ENCODE peak calls at places on chromosomes 7 and 10, in eight cellular contexts. Q is tibial artery, W is breast epithelium, A is fibroblast of lung, J is HCT116, R is stomach, Z is IMR-90, P is adrenal gland. N is an unnamed sample.

GRCh38 chr7:74525881-74526280 is 72.2 kb downstream of the GTF2IRD1 start:
- DNase-seq in Q (no peak), W (peak), A (no peak), J (no peak), R (peak), Z (no peak), P (no peak), N (no peak)

GRCh38 chr10:18438356-18439126 is 212.8 kb downstream of the NSUN6 start:
- DNase-seq in Q (no peak), W (no peak), A (no peak), J (no peak), R (no peak), Z (no peak), P (no peak), N (no peak)

GRCh38 chr10:58241346-58241745 is 26.3 kb downstream of the IPMK start:
- DNase-seq in Q (no peak), W (no peak), A (peak), J (no peak), R (no peak), Z (peak), P (no peak), N (no peak)

GRCh38 chr10:127228195-127228785 is 31.9 kb upstream of the INSYN2A start:
- DNase-seq in Q (peak), W (no peak), A (no peak), J (no peak), R (no peak), Z (peak), P (no peak), N (no peak)

GRCh38 chr10:90847436-90847835 is 10.4 kb downstream of the HTR7 start:
- DNase-seq in Q (no peak), W (peak), A (peak), J (peak), R (no peak), Z (peak), P (peak), N (no peak)

GRCh38 chr10:16360425-16360824 is 76.4 kb upstream of the PTER start:
- DNase-seq in Q (no peak), W (no peak), A (no peak), J (no peak), R (no peak), Z (no peak), P (no peak), N (no peak)

GRCh38 chr7:79216236-79216635 is 237.2 kb downstream of the MAGI2 start:
- DNase-seq in Q (no peak), W (no peak), A (no peak), J (no peak), R (no peak), Z (no peak), P (no peak), N (no peak)

GRCh38 chr7:101605611-101606010 is 23.5 kb downstream of the MYL10 start:
- DNase-seq in Q (no peak), W (no peak), A (no peak), J (no peak), R (no peak), Z (no peak), P (no peak), N (no peak)

GRCh38 chr7:122764902-122765301 is 62.2 kb upstream of the RNF148 start:
- DNase-seq in Q (no peak), W (no peak), A (no peak), J (no peak), R (no peak), Z (no peak), P (no peak), N (no peak)

GRCh38 chr7:21113609-21114416 is 314.1 kb upstream of the SP4 start:
- DNase-seq in Q (no peak), W (no peak), A (no peak), J (no peak), R (no peak), Z (no peak), P (no peak), N (no peak)

GRCh38 chr10:120684211-120684610 is 167.0 kb upstream of the WDR11 start:
- DNase-seq in Q (no peak), W (no peak), A (no peak), J (no peak), R (no peak), Z (no peak), P (no peak), N (no peak)

GRCh38 chr7:22854158-22855048 is 31.8 kb upstream of the TOMM7 start:
- DNase-seq in Q (peak), W (peak), A (peak), J (peak), R (peak), Z (peak), P (peak), N (peak)

GRCh38 chr10:12588091-12588850 is 238.9 kb downstream of the CAMK1D start:
- DNase-seq in Q (no peak), W (no peak), A (peak), J (no peak), R (no peak), Z (no peak), P (no peak), N (no peak)

GRCh38 chr10:114349505-114350211 is 54.6 kb downstream of the AFAP1L2 start:
- DNase-seq in Q (no peak), W (peak), A (no peak), J (no peak), R (no peak), Z (no peak), P (no peak), N (no peak)

GRCh38 chr10:59585046-59585700 is 124.5 kb downstream of the SLC16A9 start:
- DNase-seq in Q (no peak), W (no peak), A (peak), J (no peak), R (no peak), Z (no peak), P (no peak), N (no peak)

GRCh38 chr7:25496394-25497103 is 268.3 kb upstream of the NPVF start:
- DNase-seq in Q (no peak), W (no peak), A (no peak), J (no peak), R (no peak), Z (no peak), P (no peak), N (no peak)

GRCh38 chr7:31950101-31950755 is 120.0 kb downstream of the PDE1C start:
- DNase-seq in Q (no peak), W (no peak), A (peak), J (no peak), R (no peak), Z (peak), P (no peak), N (no peak)

GRCh38 chr10:5960070-5960972 is 17.0 kb downstream of the IL15RA start:
- DNase-seq in Q (no peak), W (no peak), A (peak), J (no peak), R (no peak), Z (peak), P (no peak), N (no peak)

GRCh38 chr7:50939026-50939425 is 156.3 kb upstream of the GRB10 start:
- DNase-seq in Q (no peak), W (no peak), A (peak), J (no peak), R (no peak), Z (peak), P (no peak), N (no peak)

GRCh38 chr7:135558337-135558767 is 635 bp downstream of the NUP205 start:
- DNase-seq in Q (peak), W (peak), A (peak), J (peak), R (peak), Z (peak), P (peak), N (peak)

GRCh38 chr7:154345093-154345492 is 292.9 kb downstream of the DPP6 start:
- DNase-seq in Q (no peak), W (no peak), A (no peak), J (no peak), R (no peak), Z (no peak), P (no peak), N (no peak)

GRCh38 chr10:124732931-124733536 is 11.1 kb downstream of the FAM53B start:
- DNase-seq in Q (peak), W (peak), A (peak), J (no peak), R (no peak), Z (peak), P (peak), N (no peak)

GRCh38 chr10:60536529-60537114 is 146.9 kb upstream of the ANK3 start:
- DNase-seq in Q (no peak), W (no peak), A (peak), J (peak), R (no peak), Z (peak), P (no peak), N (no peak)

GRCh38 chr10:128022216-128023196 is 103.7 kb downstream of the MKI67 start:
- DNase-seq in Q (no peak), W (no peak), A (no peak), J (no peak), R (no peak), Z (no peak), P (no peak), N (no peak)

GRCh38 chr7:143002106-143002505 is 24.8 kb downstream of the OR9A2 start:
- DNase-seq in Q (no peak), W (no peak), A (no peak), J (peak), R (no peak), Z (no peak), P (no peak), N (no peak)

GRCh38 chr10:119358140-119358512 is 150.8 kb downstream of the GRK5 start:
- DNase-seq in Q (no peak), W (no peak), A (no peak), J (no peak), R (peak), Z (no peak), P (no peak), N (no peak)

GRCh38 chr10:119357389-119358139 is 150.2 kb downstream of the GRK5 start:
- DNase-seq in Q (no peak), W (no peak), A (peak), J (no peak), R (peak), Z (no peak), P (no peak), N (no peak)

GRCh38 chr10:119353438-119353837 is 146.1 kb downstream of the GRK5 start:
- DNase-seq in Q (no peak), W (no peak), A (no peak), J (no peak), R (no peak), Z (no peak), P (no peak), N (no peak)

GRCh38 chr10:119358567-119358966 is 151.2 kb downstream of the GRK5 start:
- DNase-seq in Q (no peak), W (no peak), A (no peak), J (no peak), R (no peak), Z (no peak), P (no peak), N (no peak)

GRCh38 chr10:119355930-119356329 is 148.6 kb downstream of the GRK5 start:
- DNase-seq in Q (no peak), W (no peak), A (no peak), J (peak), R (no peak), Z (no peak), P (no peak), N (no peak)
- TF ChIP-seq CTCF in Q (no peak), W (no peak), A (peak), J (peak), R (no peak), Z (peak), P (peak), N (no peak)

GRCh38 chr10:32961343-32961891 is 3.4 kb upstream of the ITGB1 start:
- DNase-seq in Q (no peak), W (no peak), A (no peak), J (no peak), R (no peak), Z (no peak), P (no peak), N (no peak)
- TF ChIP-seq CTCF in Q (no peak), W (no peak), A (no peak), J (no peak), R (no peak), Z (no peak), P (no peak), N (no peak)

GRCh38 chr10:101353692-101354583 is at the start of gene BTRC:
- DNase-seq in Q (peak), W (peak), A (peak), J (peak), R (peak), Z (peak), P (peak), N (peak)
- TF ChIP-seq CTCF in Q (no peak), W (no peak), A (no peak), J (no peak), R (no peak), Z (no peak), P (peak), N (no peak)

GRCh38 chr10:102024799-102025198 is 31.2 kb downstream of the ARMH3 start:
- DNase-seq in Q (no peak), W (no peak), A (no peak), J (no peak), R (no peak), Z (no peak), P (no peak), N (no peak)
- TF ChIP-seq CTCF in Q (no peak), W (no peak), A (no peak), J (no peak), R (no peak), Z (no peak), P (no peak), N (no peak)

GRCh38 chr10:117246997-117247667 is 6.2 kb downstream of the SLC18A2 start:
- DNase-seq in Q (no peak), W (no peak), A (no peak), J (no peak), R (no peak), Z (no peak), P (no peak), N (no peak)
- TF ChIP-seq CTCF in Q (no peak), W (no peak), A (no peak), J (no peak), R (no peak), Z (no peak), P (no peak), N (no peak)

DNA sequence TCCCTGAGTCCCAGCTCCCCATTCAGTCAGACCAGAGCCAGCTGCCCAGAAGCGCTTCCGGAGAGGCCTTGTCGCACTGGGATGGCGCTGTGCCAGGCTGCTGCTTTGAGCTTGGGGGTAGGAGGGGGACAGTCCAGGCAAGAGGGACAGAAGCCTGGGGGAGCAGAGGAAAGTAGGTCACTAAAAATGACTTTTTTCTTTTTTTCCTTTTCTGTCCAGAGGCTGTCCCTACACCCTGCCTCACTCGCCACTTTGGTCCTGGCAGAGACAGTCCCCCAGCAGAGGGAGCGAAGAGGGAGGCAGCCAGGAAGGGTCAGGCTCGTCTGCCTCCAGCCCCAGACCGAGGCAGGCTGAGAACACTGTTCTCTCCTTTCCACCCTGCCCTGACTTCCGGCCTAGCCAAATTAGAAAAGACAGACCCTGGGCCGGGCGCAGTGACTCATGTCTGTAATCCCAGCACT is 15.8 kb upstream of the TRIM8 start:
- DNase-seq in Q (peak), W (peak), A (peak), J (no peak), R (no peak), Z (no peak), P (peak), N (no peak)
- TF ChIP-seq CTCF in Q (no peak), W (no peak), A (peak), J (no peak), R (no peak), Z (peak), P (no peak), N (no peak)

GRCh38 chr7:98291717-98292116 is 10.2 kb downstream of the BRI3 start:
- DNase-seq in Q (no peak), W (no peak), A (no peak), J (no peak), R (no peak), Z (no peak), P (no peak), N (no peak)
- TF ChIP-seq CTCF in Q (no peak), W (no peak), A (no peak), J (no peak), R (no peak), Z (peak), P (no peak), N (no peak)

GRCh38 chr10:19629559-19629958 is 186.7 kb upstream of the PLXDC2 start:
- DNase-seq in Q (peak), W (peak), A (peak), J (no peak), R (peak), Z (peak), P (peak), N (no peak)
- TF ChIP-seq CTCF in Q (no peak), W (no peak), A (peak), J (no peak), R (no peak), Z (peak), P (peak), N (no peak)

GRCh38 chr7:11193888-11194287 is 220.2 kb downstream of the PHF14 start:
- DNase-seq in Q (no peak), W (no peak), A (no peak), J (no peak), R (no peak), Z (no peak), P (no peak), N (no peak)

GRCh38 chr7:11196143-11196542 is 222.5 kb downstream of the PHF14 start:
- DNase-seq in Q (no peak), W (no peak), A (no peak), J (no peak), R (no peak), Z (no peak), P (no peak), N (no peak)

GRCh38 chr7:11195502-11195901 is 221.8 kb downstream of the PHF14 start:
- DNase-seq in Q (no peak), W (no peak), A (no peak), J (no peak), R (no peak), Z (no peak), P (no peak), N (no peak)

GRCh38 chr7:11193131-11193867 is 219.6 kb downstream of the PHF14 start:
- DNase-seq in Q (peak), W (no peak), A (peak), J (no peak), R (peak), Z (no peak), P (no peak), N (no peak)

DNA sequence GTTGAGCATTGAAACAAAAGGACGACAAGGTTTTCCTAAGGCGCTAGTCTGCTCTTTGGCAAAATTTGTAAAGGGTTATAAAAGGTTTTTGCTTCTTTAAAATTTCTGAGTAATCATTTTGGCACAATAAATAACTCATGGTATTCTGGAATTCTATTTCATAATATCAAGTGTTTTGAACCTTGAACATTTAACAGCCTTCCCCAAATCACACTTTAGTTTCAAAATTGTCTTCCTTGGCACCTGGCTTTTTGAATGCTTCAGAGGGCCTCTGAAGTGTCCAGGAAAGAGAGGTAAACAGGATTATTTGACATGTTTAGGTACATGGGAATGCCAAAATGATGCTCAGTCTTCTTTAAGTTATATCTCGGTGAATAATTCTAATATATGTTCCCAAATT is 220.8 kb downstream of the PHF14 start:
- DNase-seq in Q (no peak), W (no peak), A (no peak), J (no peak), R (no peak), Z (no peak), P (no peak), N (no peak)
- TF ChIP-seq CTCF in Q (no peak), W (no peak), A (no peak), J (no peak), R (no peak), Z (no peak), P (no peak), N (no peak)

GRCh38 chr7:38394703-38395102 is 121.3 kb upstream of the TARP start:
- DNase-seq in Q (no peak), W (no peak), A (no peak), J (no peak), R (no peak), Z (no peak), P (no peak), N (no peak)

GRCh38 chr7:38393874-38394273 is 120.4 kb upstream of the TARP start:
- DNase-seq in Q (no peak), W (no peak), A (no peak), J (no peak), R (no peak), Z (no peak), P (no peak), N (no peak)

GRCh38 chr7:38398725-38399321 is 125.4 kb upstream of the TARP start:
- DNase-seq in Q (peak), W (no peak), A (peak), J (peak), R (peak), Z (peak), P (peak), N (peak)
- TF ChIP-seq CTCF in Q (peak), W (peak), A (peak), J (peak), R (no peak), Z (peak), P (peak), N (peak)